ENCODE peak calls at places on chromosomes 5 and 9, in seven cellular contexts. One of them, this sample, is unnamed.

GRCh38 chr9:137878146-137878941 is 762 bp downstream of the CACNA1B start:
- DNase-seq in Peyer's patch: peak
- DNase-seq in transverse colon: no peak
- DNase-seq in ovary: no peak
- DNase-seq in esophagus squamous epithelium: no peak
- DNase-seq in GM12878: no peak
- DNase-seq in uterus: no peak
- DNase-seq in this sample: peak

GRCh38 chr5:82045526-82046267 is 73.9 kb downstream of the ATG10 start:
- DNase-seq in Peyer's patch: no peak
- DNase-seq in transverse colon: no peak
- DNase-seq in ovary: no peak
- DNase-seq in esophagus squamous epithelium: no peak
- DNase-seq in GM12878: no peak
- DNase-seq in uterus: no peak
- DNase-seq in this sample: no peak

GRCh38 chr9:111186021-111186420 is 144.0 kb downstream of the OR2K2 start:
- DNase-seq in Peyer's patch: no peak
- DNase-seq in transverse colon: no peak
- DNase-seq in ovary: no peak
- DNase-seq in esophagus squamous epithelium: no peak
- DNase-seq in GM12878: no peak
- DNase-seq in uterus: no peak
- DNase-seq in this sample: no peak

GRCh38 chr5:147175516-147176097 is 59.2 kb upstream of the STK32A start:
- DNase-seq in Peyer's patch: no peak
- DNase-seq in transverse colon: no peak
- DNase-seq in ovary: no peak
- DNase-seq in esophagus squamous epithelium: no peak
- DNase-seq in GM12878: no peak
- DNase-seq in uterus: no peak
- DNase-seq in this sample: no peak

GRCh38 chr5:177256296-177256695 is 47.2 kb downstream of the RAB24 start:
- DNase-seq in Peyer's patch: no peak
- DNase-seq in transverse colon: no peak
- DNase-seq in ovary: no peak
- DNase-seq in esophagus squamous epithelium: no peak
- DNase-seq in GM12878: no peak
- DNase-seq in uterus: no peak
- DNase-seq in this sample: no peak

GRCh38 chr9:110918316-110919054 is 119.8 kb downstream of the LPAR1 start:
- DNase-seq in Peyer's patch: no peak
- DNase-seq in transverse colon: no peak
- DNase-seq in ovary: no peak
- DNase-seq in esophagus squamous epithelium: no peak
- DNase-seq in GM12878: no peak
- DNase-seq in uterus: no peak
- DNase-seq in this sample: no peak

GRCh38 chr5:81081461-81081835 is 121.3 kb downstream of the RASGRF2 start:
- DNase-seq in Peyer's patch: no peak
- DNase-seq in transverse colon: no peak
- DNase-seq in ovary: peak
- DNase-seq in esophagus squamous epithelium: no peak
- DNase-seq in GM12878: no peak
- DNase-seq in uterus: no peak
- DNase-seq in this sample: peak

GRCh38 chr9:21095561-21095960 is 17.8 kb upstream of the IFNB1 start:
- DNase-seq in Peyer's patch: no peak
- DNase-seq in transverse colon: no peak
- DNase-seq in ovary: no peak
- DNase-seq in esophagus squamous epithelium: no peak
- DNase-seq in GM12878: no peak
- DNase-seq in uterus: no peak
- DNase-seq in this sample: no peak

GRCh38 chr5:150277043-150277442 is 12.5 kb downstream of the CAMK2A start:
- DNase-seq in Peyer's patch: no peak
- DNase-seq in transverse colon: no peak
- DNase-seq in ovary: no peak
- DNase-seq in esophagus squamous epithelium: no peak
- DNase-seq in GM12878: no peak
- DNase-seq in uterus: no peak
- DNase-seq in this sample: no peak

GRCh38 chr9:36382484-36382883 is 17.6 kb downstream of the RNF38 start:
- DNase-seq in Peyer's patch: no peak
- DNase-seq in transverse colon: no peak
- DNase-seq in ovary: no peak
- DNase-seq in esophagus squamous epithelium: no peak
- DNase-seq in GM12878: no peak
- DNase-seq in uterus: no peak
- DNase-seq in this sample: no peak

GRCh38 chr5:37437716-37438115 is 58.6 kb downstream of the WDR70 start:
- DNase-seq in Peyer's patch: no peak
- DNase-seq in transverse colon: no peak
- DNase-seq in ovary: no peak
- DNase-seq in esophagus squamous epithelium: no peak
- DNase-seq in GM12878: no peak
- DNase-seq in uterus: no peak
- DNase-seq in this sample: no peak

GRCh38 chr5:139726248-139726647 is 69.4 kb upstream of the PSD2 start:
- DNase-seq in Peyer's patch: no peak
- DNase-seq in transverse colon: no peak
- DNase-seq in ovary: no peak
- DNase-seq in esophagus squamous epithelium: no peak
- DNase-seq in GM12878: no peak
- DNase-seq in uterus: no peak
- DNase-seq in this sample: no peak

GRCh38 chr9:108156270-108156998 is 666.9 kb upstream of the KLF4 start:
- DNase-seq in Peyer's patch: no peak
- DNase-seq in transverse colon: peak
- DNase-seq in ovary: no peak
- DNase-seq in esophagus squamous epithelium: no peak
- DNase-seq in GM12878: no peak
- DNase-seq in uterus: no peak
- DNase-seq in this sample: no peak

GRCh38 chr9:111928342-111928720 is 31.7 kb downstream of the UGCG start:
- DNase-seq in Peyer's patch: no peak
- DNase-seq in transverse colon: no peak
- DNase-seq in ovary: no peak
- DNase-seq in esophagus squamous epithelium: no peak
- DNase-seq in GM12878: no peak
- DNase-seq in uterus: no peak
- DNase-seq in this sample: no peak

GRCh38 chr9:104388071-104388470 is 116.0 kb upstream of the OR13F1 start:
- DNase-seq in Peyer's patch: no peak
- DNase-seq in transverse colon: no peak
- DNase-seq in ovary: no peak
- DNase-seq in esophagus squamous epithelium: no peak
- DNase-seq in GM12878: no peak
- DNase-seq in uterus: no peak
- DNase-seq in this sample: no peak

GRCh38 chr5:137142371-137143243 is 356.5 kb downstream of the SPOCK1 start:
- DNase-seq in Peyer's patch: no peak
- DNase-seq in transverse colon: peak
- DNase-seq in ovary: no peak
- DNase-seq in esophagus squamous epithelium: no peak
- DNase-seq in GM12878: peak
- DNase-seq in uterus: peak
- DNase-seq in this sample: peak

GRCh38 chr5:14669975-14670374 is 5.5 kb downstream of the OTULIN start:
- DNase-seq in Peyer's patch: no peak
- DNase-seq in transverse colon: no peak
- DNase-seq in ovary: no peak
- DNase-seq in esophagus squamous epithelium: no peak
- DNase-seq in GM12878: no peak
- DNase-seq in uterus: no peak
- DNase-seq in this sample: no peak

GRCh38 chr5:111699976-111700375 is 57.0 kb downstream of the NREP start:
- DNase-seq in Peyer's patch: no peak
- DNase-seq in transverse colon: peak
- DNase-seq in ovary: no peak
- DNase-seq in esophagus squamous epithelium: no peak
- DNase-seq in GM12878: no peak
- DNase-seq in uterus: no peak
- DNase-seq in this sample: no peak

GRCh38 chr5:154461531-154461930 is 15.7 kb downstream of the SAP30L start:
- DNase-seq in Peyer's patch: no peak
- DNase-seq in transverse colon: no peak
- DNase-seq in ovary: no peak
- DNase-seq in esophagus squamous epithelium: no peak
- DNase-seq in GM12878: no peak
- DNase-seq in uterus: no peak
- DNase-seq in this sample: no peak

DNA sequence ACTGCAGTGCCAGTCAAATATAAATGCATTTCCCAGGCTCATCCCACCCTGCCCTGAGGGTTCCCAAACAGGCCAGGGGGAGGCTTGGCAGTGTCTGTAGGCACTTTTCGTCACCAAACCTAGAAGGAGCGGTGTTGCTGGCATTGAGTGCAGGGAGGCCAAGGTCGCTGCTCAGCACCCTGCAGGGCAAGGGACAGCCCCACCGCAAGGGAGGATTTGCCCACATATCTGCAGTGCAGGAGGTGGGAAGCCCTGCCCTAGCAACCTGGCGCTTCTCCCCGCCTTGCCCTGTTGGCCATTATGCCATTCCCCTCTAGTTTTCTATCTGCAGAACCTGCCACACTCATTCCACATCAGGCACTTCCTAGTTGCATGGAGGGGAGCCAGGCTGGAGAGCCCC is 327.8 kb upstream of the ADCY2 start:
- DNase-seq in Peyer's patch: no peak
- DNase-seq in transverse colon: no peak
- DNase-seq in ovary: no peak
- DNase-seq in esophagus squamous epithelium: no peak
- DNase-seq in GM12878: no peak
- DNase-seq in uterus: no peak
- DNase-seq in this sample: no peak
- TF ChIP-seq POLR2A in Peyer's patch: no peak
- TF ChIP-seq POLR2A in transverse colon: no peak
- TF ChIP-seq POLR2A in ovary: no peak
- TF ChIP-seq POLR2A in esophagus squamous epithelium: no peak
- TF ChIP-seq POLR2A in GM12878: no peak
- TF ChIP-seq POLR2A in uterus: no peak
- TF ChIP-seq POLR2A in this sample: no peak

DNA sequence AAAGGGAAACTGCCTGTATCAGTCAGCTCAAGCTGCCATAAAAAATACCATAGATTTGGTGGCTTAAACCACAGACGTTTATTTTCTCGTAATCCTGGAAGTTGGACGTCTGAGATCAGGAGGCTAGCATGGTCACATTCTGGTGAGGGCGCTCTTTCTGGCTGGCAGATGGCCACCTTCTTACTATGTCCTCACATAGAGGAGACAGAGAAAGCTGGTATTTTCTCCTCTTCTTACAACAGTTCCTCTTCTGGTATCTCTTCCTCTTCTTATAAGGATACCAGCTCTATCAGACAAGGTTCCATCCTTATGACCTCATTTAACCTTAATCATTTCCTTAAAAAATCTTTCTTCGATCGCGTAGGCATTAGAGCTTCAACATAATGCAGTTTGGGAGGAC is 50.6 kb upstream of the RFX3 start:
- DNase-seq in Peyer's patch: no peak
- DNase-seq in transverse colon: no peak
- DNase-seq in ovary: no peak
- DNase-seq in esophagus squamous epithelium: no peak
- DNase-seq in GM12878: no peak
- DNase-seq in uterus: no peak
- DNase-seq in this sample: no peak
- H3K4me3 ChIP-seq in Peyer's patch: no peak
- H3K4me3 ChIP-seq in transverse colon: no peak
- H3K4me3 ChIP-seq in ovary: no peak
- H3K4me3 ChIP-seq in esophagus squamous epithelium: no peak
- H3K4me3 ChIP-seq in GM12878: no peak
- H3K4me3 ChIP-seq in uterus: no peak
- H3K4me3 ChIP-seq in this sample: no peak

DNA sequence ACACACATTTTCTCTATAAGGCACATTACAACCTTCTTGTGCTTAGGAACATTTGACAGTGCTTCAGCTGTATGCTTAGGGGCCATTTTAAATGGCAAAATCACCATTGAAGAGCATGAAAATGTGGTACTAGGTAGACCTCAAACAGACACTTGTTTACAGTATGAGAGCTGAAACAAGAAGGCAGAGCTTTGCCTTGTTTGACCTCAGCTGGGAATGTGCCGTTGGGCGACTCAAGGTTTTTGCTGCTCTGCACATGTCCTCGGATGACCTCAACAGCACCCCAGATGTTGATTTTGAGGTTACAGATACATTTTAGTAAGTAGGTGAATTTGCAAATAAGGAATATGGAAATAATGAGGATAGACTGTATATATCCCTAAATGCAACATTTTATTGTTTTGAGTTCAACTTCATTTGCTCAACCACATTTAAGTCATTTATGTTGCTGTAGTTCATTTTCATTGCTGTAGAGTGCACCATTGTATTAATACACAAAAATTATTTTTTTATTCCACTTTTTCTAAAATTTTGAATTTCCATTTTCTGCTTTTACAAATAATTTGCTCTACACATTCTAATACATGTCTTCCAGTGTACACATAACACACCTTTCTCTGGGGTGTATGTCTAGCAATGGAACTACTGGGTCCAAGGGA is 206.8 kb downstream of the NR3C1 start:
- DNase-seq in Peyer's patch: no peak
- DNase-seq in transverse colon: no peak
- DNase-seq in ovary: no peak
- DNase-seq in esophagus squamous epithelium: no peak
- DNase-seq in GM12878: no peak
- DNase-seq in uterus: no peak
- DNase-seq in this sample: no peak
- H3K27ac ChIP-seq in Peyer's patch: no peak
- H3K27ac ChIP-seq in transverse colon: no peak
- H3K27ac ChIP-seq in ovary: no peak
- H3K27ac ChIP-seq in esophagus squamous epithelium: no peak
- H3K27ac ChIP-seq in GM12878: no peak
- H3K27ac ChIP-seq in uterus: no peak
- H3K27ac ChIP-seq in this sample: no peak

DNA sequence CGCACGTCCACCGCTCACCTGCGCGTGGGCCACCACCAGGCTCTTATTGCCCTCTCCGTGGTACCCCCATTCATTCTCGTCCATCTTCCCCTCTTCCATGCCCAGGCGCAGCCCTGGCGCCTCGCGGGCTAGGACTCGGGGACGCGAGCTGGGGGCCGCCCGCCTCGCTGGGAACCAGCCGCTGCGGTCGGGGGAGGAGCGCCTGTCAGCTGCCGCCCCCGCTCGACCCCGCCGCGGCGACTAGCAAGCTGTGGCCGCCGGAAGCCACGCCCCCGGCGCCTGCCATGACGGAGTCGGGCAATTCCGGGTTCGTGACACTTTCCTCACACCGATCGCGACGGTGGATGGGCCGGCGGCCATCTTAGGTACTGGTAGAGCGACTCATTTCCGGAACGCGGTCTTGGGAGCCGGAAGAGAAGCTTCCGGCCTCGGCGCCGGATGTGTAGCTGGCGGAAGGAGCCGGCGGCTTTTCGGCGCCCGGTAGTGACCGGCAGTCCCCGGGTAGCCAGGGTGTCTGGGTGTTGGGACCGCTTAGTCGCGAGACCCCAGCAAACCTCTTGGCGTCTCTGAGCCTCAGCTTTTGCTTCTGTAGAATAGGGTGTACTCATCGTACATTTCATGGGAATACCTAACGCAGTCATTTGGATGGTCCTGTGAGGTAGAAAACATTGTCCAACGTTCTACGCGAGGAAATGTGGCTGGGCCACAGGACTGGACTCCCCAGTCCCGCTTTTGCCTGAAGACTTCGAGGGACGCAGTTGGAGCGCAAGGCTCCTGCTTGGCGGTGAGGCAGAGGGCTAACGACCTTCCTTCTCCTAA is at the start of gene IPPK:
- DNase-seq in Peyer's patch: peak
- DNase-seq in transverse colon: peak
- DNase-seq in ovary: peak
- DNase-seq in esophagus squamous epithelium: peak
- DNase-seq in GM12878: peak
- DNase-seq in uterus: peak
- DNase-seq in this sample: peak
- TF ChIP-seq POLR2A in Peyer's patch: peak
- TF ChIP-seq POLR2A in transverse colon: peak
- TF ChIP-seq POLR2A in ovary: peak
- TF ChIP-seq POLR2A in esophagus squamous epithelium: peak
- TF ChIP-seq POLR2A in GM12878: peak
- TF ChIP-seq POLR2A in uterus: peak
- TF ChIP-seq POLR2A in this sample: no peak